ENCODE peak calls at places on chromosomes 2 and 18, in five cellular contexts. B is tibial artery, Y is hepatocyte, Q is uterus, W is HFF-Myc. A is an unnamed sample.

GRCh38 chr2:174574657-174575056 is 22.9 kb downstream of the WIPF1 start:
- DNase-seq in Y (no peak), B (no peak), W (no peak), Q (no peak), A (no peak)

GRCh38 chr2:183081908-183082307 is 3.4 kb downstream of the DUSP19 start:
- DNase-seq in Q (no peak), W (no peak), B (no peak), Y (no peak), A (peak)

GRCh38 chr2:118320640-118321039 is 232.4 kb downstream of the INSIG2 start:
- DNase-seq in Q (no peak), Y (peak), W (no peak), B (no peak), A (no peak)

GRCh38 chr2:29129586-29130281 is 14.5 kb downstream of the CLIP4 start:
- DNase-seq in W (no peak), Y (no peak), Q (no peak), B (no peak), A (peak)

GRCh38 chr2:232454630-232455029 is 1.3 kb upstream of the ALPI start:
- DNase-seq in Y (peak), B (peak), W (no peak), Q (no peak), A (no peak)

GRCh38 chr2:146661494-146662096 is 1183.2 kb upstream of the ACVR2A start:
- DNase-seq in W (peak), Q (no peak), Y (peak), B (no peak), A (peak)

GRCh38 chr2:202870431-202871160 is 970 bp downstream of the ICA1L start:
- DNase-seq in Q (peak), Y (peak), B (peak), W (peak), A (peak)

GRCh38 chr18:3931542-3932112 is 481.7 kb downstream of the TGIF1 start:
- DNase-seq in Y (no peak), B (no peak), W (no peak), Q (no peak), A (no peak)

GRCh38 chr18:25830787-25831186 is 259.6 kb downstream of the SS18 start:
- DNase-seq in W (no peak), Q (no peak), B (peak), Y (peak), A (no peak)

GRCh38 chr2:28080911-28081310 is 190.4 kb downstream of the BABAM2 start:
- DNase-seq in Q (peak), W (peak), Y (peak), B (peak), A (peak)

GRCh38 chr2:221022554-221022953 is 549.5 kb downstream of the EPHA4 start:
- DNase-seq in W (no peak), Q (no peak), B (no peak), Y (no peak), A (no peak)

GRCh38 chr18:32298289-32298688 is 108.5 kb downstream of the MEP1B start:
- DNase-seq in Q (no peak), Y (no peak), B (no peak), W (peak), A (no peak)

GRCh38 chr2:194730266-194730665 is 926.8 kb upstream of the SLC39A10 start:
- DNase-seq in W (no peak), Q (no peak), B (no peak), Y (no peak), A (no peak)

GRCh38 chr2:240168546-240169361 is 28.3 kb upstream of the OTOS start:
- DNase-seq in B (peak), W (no peak), Y (no peak), Q (no peak), A (no peak)

GRCh38 chr2:196399736-196400691 is 228.6 kb upstream of the STK17B start:
- DNase-seq in W (peak), Q (no peak), B (no peak), Y (peak), A (no peak)

GRCh38 chr2:227472265-227473018 is 486 bp downstream of the AGFG1 start:
- DNase-seq in Q (peak), W (no peak), Y (peak), B (peak), A (peak)

GRCh38 chr2:227033471-227034148 is 130.4 kb downstream of the COL4A4 start:
- DNase-seq in W (peak), B (no peak), Y (peak), Q (no peak), A (peak)

GRCh38 chr2:151374426-151374825 is 17.0 kb downstream of the TNFAIP6 start:
- DNase-seq in B (no peak), W (peak), Y (no peak), Q (no peak), A (no peak)

DNA sequence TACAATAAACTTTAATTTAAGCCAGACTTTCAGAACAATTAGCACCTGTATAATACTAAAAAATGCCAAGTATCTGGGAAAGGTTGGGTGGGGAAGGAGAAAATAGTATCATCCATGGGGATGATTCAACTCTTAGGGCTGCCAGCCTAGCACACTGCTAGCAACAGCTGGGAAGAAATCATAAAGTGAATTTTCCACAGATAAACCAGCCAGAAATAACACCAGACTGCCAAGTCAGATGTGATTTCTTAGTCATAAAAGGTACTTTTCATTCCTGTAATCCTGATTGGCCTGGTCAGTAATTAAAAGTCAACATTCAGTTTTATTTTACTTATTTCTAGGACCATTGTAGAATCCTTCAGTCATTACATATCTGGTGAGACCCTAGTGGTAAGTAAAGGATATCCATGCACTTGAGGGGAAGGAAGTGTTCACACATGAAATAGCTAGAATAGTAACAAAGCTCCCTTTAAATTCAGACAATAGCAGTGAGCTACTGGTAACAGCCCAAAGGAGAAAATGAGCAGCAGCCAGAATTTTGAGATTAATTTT is 59.4 kb downstream of the LIMS1 start:
- DNase-seq in Y (no peak), Q (no peak), W (peak), B (no peak), A (peak)
- H3K4me3 ChIP-seq in Y (no peak), Q (no peak), W (no peak), B (no peak), A (no peak)

DNA sequence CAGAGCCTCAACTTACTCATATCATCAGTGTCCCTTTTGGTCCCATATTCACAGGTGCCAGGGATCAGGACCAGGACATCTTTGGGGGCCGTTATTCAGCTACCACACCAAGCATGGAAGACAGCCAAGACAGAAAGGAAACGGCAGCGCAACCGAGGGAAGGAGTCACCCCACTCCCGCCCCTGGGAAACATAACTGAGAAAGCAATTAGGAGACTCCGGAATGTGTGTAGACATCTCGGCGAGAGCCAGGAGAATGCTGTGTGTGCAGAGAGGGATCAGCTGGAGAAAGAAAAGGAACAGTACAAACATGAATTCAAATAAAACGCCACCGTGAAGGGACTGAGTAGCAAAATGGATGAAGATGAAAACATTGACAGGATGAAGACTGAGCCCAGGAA is 13.4 kb upstream of the BOK start:
- DNase-seq in W (no peak), B (no peak), Y (no peak), Q (no peak), A (peak)
- H3K4me3 ChIP-seq in W (no peak), B (no peak), Y (no peak), Q (no peak), A (no peak)

DNA sequence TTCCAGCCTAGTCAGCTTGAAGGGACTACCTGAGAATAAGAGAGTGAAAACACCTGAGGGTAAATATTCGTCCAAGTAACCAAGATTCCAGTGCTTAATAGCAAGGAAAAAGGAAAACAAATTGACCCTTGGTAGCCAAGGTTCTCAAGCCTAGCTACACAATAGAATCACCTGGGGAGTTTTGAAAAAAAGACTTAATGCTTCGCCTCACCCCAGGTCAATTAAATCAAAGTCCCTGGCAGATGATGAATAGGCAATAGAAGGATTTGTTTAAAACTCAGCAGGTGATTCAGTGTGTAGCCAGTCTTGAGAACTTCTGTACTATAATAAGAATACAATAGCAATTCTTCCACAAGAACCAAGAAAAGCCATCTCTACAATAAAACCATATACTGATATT is 500.2 kb downstream of the XIRP2 start:
- DNase-seq in Y (no peak), B (no peak), Q (no peak), W (no peak), A (no peak)
- H3K4me3 ChIP-seq in Y (no peak), B (no peak), Q (no peak), W (no peak), A (no peak)

GRCh38 chr18:34710430-34711386 is 610 bp downstream of the DTNA start:
- DNase-seq in Y (peak), Q (peak), B (no peak), W (peak), A (peak)
- H3K4me3 ChIP-seq in Y (no peak), Q (peak), B (peak), W (peak), A (no peak)

GRCh38 chr2:37317746-37318145 is 6.9 kb downstream of the PRKD3 start:
- DNase-seq in B (no peak), Q (no peak), W (no peak), Y (no peak), A (no peak)

GRCh38 chr2:37316181-37316580 is 8.5 kb downstream of the PRKD3 start:
- DNase-seq in B (no peak), W (no peak), Q (no peak), Y (no peak), A (no peak)

GRCh38 chr2:37319754-37320609 is 4.7 kb downstream of the PRKD3 start:
- DNase-seq in Y (no peak), W (no peak), B (no peak), Q (no peak), A (no peak)

GRCh38 chr2:37321029-37321682 is 3.5 kb downstream of the PRKD3 start:
- DNase-seq in B (no peak), Q (no peak), Y (no peak), W (no peak), A (no peak)

GRCh38 chr2:37318401-37318800 is 6.2 kb downstream of the PRKD3 start:
- DNase-seq in Q (no peak), W (no peak), Y (peak), B (no peak), A (peak)
- H3K4me3 ChIP-seq in Q (no peak), W (no peak), Y (no peak), B (no peak), A (no peak)

GRCh38 chr2:12720181-12720580 is 3.4 kb downstream of the TRIB2 start:
- DNase-seq in B (no peak), Y (no peak), W (no peak), Q (no peak), A (no peak)
- H3K4me3 ChIP-seq in B (peak), Y (peak), W (peak), Q (peak), A (peak)

A was measured in cardiac muscle cell.